ENCODE peak calls at places on chromosomes 12 and 14, in four cellular contexts. One of them, this sample, is unnamed.
A peak's percentile ranks its signal among the peaks of the same experiment; 100 is the strongest.

GRCh38 chr12:131910302-131911110 is 16.1 kb downstream of the ULK1 start:
- DNase-seq in GM12878: no peak
- DNase-seq in NB4: no peak
- DNase-seq in tibial nerve: no peak
- DNase-seq in this sample: no peak

GRCh38 chr12:3428631-3429030 is 62.4 kb upstream of the PRMT8 start:
- DNase-seq in GM12878: no peak
- DNase-seq in NB4: no peak
- DNase-seq in tibial nerve: no peak
- DNase-seq in this sample: no peak

GRCh38 chr14:54901380-54902142 is 1.1 kb downstream of the GCH1 start:
- DNase-seq in GM12878: no peak
- DNase-seq in NB4: no peak
- DNase-seq in tibial nerve: no peak
- DNase-seq in this sample: no peak

GRCh38 chr14:93923586-93923985 is 3.6 kb upstream of the FAM181A start:
- DNase-seq in GM12878: no peak
- DNase-seq in NB4: no peak
- DNase-seq in tibial nerve: no peak
- DNase-seq in this sample: no peak

GRCh38 chr12:52899338-52900035 is 5.4 kb downstream of the KRT8 start:
- DNase-seq in GM12878: no peak
- DNase-seq in NB4: no peak
- DNase-seq in tibial nerve: no peak
- DNase-seq in this sample: no peak

GRCh38 chr12:89525824-89526770 is at the start of gene POC1B:
- DNase-seq in GM12878: peak; percentile 56
- DNase-seq in NB4: peak; percentile 96
- DNase-seq in tibial nerve: peak; percentile 46
- DNase-seq in this sample: peak; percentile 80

GRCh38 chr14:104994988-104995387 is 9.4 kb downstream of the CLBA1 start:
- DNase-seq in GM12878: no peak
- DNase-seq in NB4: no peak
- DNase-seq in tibial nerve: no peak
- DNase-seq in this sample: no peak

GRCh38 chr12:116415408-116416108 is 138.1 kb upstream of the MED13L start:
- DNase-seq in GM12878: no peak
- DNase-seq in NB4: no peak
- DNase-seq in tibial nerve: no peak
- DNase-seq in this sample: no peak

GRCh38 chr12:78239566-78239965 is 408.9 kb downstream of the NAV3 start:
- DNase-seq in GM12878: no peak
- DNase-seq in NB4: no peak
- DNase-seq in tibial nerve: no peak
- DNase-seq in this sample: no peak

GRCh38 chr12:109577311-109577710 is 3.7 kb downstream of the MVK start:
- DNase-seq in GM12878: no peak
- DNase-seq in NB4: no peak
- DNase-seq in tibial nerve: no peak
- DNase-seq in this sample: no peak

GRCh38 chr12:132583736-132584135 is 26.6 kb downstream of the LRCOL1 start:
- DNase-seq in GM12878: no peak
- DNase-seq in NB4: no peak
- DNase-seq in tibial nerve: no peak
- DNase-seq in this sample: no peak

GRCh38 chr12:71397433-71397954 is 42.1 kb upstream of the LGR5 start:
- DNase-seq in GM12878: no peak
- DNase-seq in NB4: no peak
- DNase-seq in tibial nerve: no peak
- DNase-seq in this sample: no peak

GRCh38 chr12:96585977-96586376 is 96.6 kb downstream of the CFAP54 start:
- DNase-seq in GM12878: no peak
- DNase-seq in NB4: no peak
- DNase-seq in tibial nerve: no peak
- DNase-seq in this sample: no peak

GRCh38 chr12:20006856-20007255 is 361.5 kb upstream of the PDE3A start:
- DNase-seq in GM12878: no peak
- DNase-seq in NB4: no peak
- DNase-seq in tibial nerve: no peak
- DNase-seq in this sample: no peak

GRCh38 chr14:21171128-21171527 is 15.3 kb upstream of the OR5AU1 start:
- DNase-seq in GM12878: no peak
- DNase-seq in NB4: no peak
- DNase-seq in tibial nerve: no peak
- DNase-seq in this sample: no peak

GRCh38 chr14:104689620-104690265 is 325 bp downstream of the INF2 start:
- DNase-seq in GM12878: no peak
- DNase-seq in NB4: peak; percentile 38
- DNase-seq in tibial nerve: no peak
- DNase-seq in this sample: no peak

GRCh38 chr12:93279849-93280412 is 97.8 kb upstream of the NUDT4 start:
- DNase-seq in GM12878: no peak
- DNase-seq in NB4: no peak
- DNase-seq in tibial nerve: no peak
- DNase-seq in this sample: no peak

GRCh38 chr14:74898083-74898482 is 16.4 kb downstream of the DLST start:
- DNase-seq in GM12878: no peak
- DNase-seq in NB4: no peak
- DNase-seq in tibial nerve: no peak
- DNase-seq in this sample: no peak

GRCh38 chr14:53011053-53011462 is 60.2 kb upstream of the FERMT2 start:
- DNase-seq in GM12878: no peak
- DNase-seq in NB4: no peak
- DNase-seq in tibial nerve: peak; percentile 79
- DNase-seq in this sample: peak; percentile 98

DNA sequence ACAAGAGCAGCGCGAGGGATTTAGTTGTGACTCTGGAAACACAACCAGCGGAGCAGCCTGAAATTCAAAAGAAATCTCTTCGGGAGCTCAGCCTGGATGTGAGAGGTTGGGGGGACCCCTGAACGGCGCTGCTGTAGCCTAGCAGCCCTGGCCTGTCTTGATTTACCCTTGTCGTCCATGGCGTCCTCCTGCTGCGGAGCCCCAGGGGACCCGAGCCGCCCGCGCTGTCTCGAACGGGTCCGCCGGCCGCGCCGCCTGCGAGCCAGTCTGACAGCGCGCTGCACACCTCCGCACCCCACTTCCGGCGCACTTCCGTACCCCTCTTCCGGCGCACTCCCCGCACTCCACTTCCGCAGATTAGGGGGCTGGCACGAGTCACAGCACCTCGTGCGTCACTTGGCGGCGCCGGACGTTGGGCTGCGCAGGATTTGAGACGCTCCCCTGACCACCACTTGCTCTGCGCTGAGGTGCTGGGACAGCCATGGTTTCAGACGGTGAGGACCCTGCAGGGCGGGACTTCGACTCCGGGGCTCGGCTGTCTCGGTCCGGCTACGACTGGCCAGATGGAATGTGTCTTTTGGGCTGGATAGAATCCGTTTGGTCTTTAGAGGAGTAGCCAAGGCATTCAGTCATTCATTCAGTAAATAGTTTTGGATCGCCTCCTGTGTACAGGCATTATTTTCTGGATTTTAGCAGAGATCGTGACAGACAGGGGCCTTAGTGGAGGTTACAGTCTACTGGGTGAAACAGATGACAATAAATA is at the start of the genes EIF2B1 and GTF2H3:
- DNase-seq in GM12878: peak; percentile 92
- DNase-seq in NB4: peak; percentile 100
- DNase-seq in tibial nerve: peak; percentile 89
- DNase-seq in this sample: peak; percentile 96
- TF ChIP-seq CTCF in GM12878: no peak
- TF ChIP-seq CTCF in NB4: no peak
- TF ChIP-seq CTCF in tibial nerve: no peak
- TF ChIP-seq CTCF in this sample: no peak

GRCh38 chr12:115158816-115159215 is 474.8 kb upstream of the TBX3 start:
- DNase-seq in GM12878: no peak
- DNase-seq in NB4: no peak
- DNase-seq in tibial nerve: no peak
- DNase-seq in this sample: no peak

GRCh38 chr12:115160290-115161108 is 476.5 kb upstream of the TBX3 start:
- DNase-seq in GM12878: no peak
- DNase-seq in NB4: no peak
- DNase-seq in tibial nerve: no peak
- DNase-seq in this sample: no peak

DNA sequence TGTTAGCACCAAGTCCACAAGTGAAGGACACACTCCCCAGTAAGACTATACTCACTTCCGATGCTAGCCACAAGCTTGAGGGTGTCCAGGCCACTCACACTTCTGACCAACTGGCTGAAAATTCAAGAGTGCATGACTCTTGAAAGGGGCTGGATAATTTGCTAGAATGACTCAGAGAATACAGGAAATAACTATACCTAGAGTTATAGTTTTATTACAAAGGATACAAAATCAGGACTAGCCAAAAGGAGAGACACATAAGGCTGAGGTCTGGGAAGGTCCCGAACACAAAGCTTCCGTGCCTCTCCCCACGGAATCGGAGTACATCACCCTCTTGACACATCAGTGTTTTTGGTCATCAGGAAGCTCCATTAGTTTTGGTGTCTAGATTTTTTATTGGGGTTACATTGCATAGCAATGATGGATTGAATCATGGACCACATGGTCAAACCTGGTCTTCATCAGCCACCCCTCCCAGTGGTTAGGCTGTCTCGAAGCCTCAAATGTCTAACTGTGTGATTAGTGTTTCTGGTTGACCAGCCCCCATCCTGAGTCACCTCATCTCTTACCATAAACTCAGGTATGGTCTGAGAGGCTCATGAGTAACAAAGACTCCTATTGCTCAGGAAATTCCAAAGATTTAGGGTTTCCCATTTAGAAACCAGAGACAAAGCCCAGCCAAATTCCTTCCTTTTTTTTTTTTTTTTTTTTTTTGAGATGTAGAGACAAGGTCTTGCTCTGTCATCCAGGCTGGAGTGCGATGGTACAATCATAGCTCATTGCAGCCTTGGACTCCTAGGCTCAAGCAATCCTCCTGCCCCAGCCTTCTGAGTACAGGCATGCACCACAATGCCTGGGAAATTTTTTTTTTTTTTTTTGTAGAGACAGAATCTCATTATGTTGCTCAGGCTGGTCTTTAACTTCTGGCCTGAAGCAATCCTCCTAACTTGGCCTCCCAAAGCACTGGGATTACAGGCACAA is 472.0 kb upstream of the TBX3 start:
- DNase-seq in GM12878: no peak
- DNase-seq in NB4: no peak
- DNase-seq in tibial nerve: no peak
- DNase-seq in this sample: peak; percentile 87
- H3K4me3 ChIP-seq in GM12878: no peak overlapping the region
- H3K4me3 ChIP-seq in NB4: no peak overlapping the region
- H3K4me3 ChIP-seq in tibial nerve: no peak overlapping the region
- H3K4me3 ChIP-seq in this sample: no peak overlapping the region

DNA sequence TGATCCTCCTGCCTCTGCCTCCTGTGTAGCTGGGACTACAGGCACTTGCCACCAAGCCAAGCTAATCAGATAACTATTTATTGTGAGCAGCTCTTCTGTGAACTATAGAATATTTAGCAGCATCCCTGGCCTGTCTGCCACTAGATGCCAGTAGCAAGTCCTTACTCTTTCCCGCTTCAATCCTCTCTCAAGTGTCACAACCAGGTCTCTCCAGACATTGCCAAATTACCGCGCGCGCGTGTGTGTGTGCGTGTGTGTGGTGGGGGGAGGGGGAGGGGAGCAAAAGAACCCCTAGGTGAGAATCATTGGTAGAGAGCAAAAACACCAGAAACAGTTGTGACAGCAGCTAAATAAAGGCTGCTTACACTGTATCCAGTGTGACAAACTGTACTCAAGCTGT is 49.9 kb downstream of the PPP2R5E start:
- DNase-seq in GM12878: no peak
- DNase-seq in NB4: peak; percentile 26
- DNase-seq in tibial nerve: no peak
- DNase-seq in this sample: peak; percentile 28
- TF ChIP-seq CTCF in GM12878: peak; percentile 11
- TF ChIP-seq CTCF in NB4: no peak
- TF ChIP-seq CTCF in tibial nerve: no peak
- TF ChIP-seq CTCF in this sample: peak; percentile 13

DNA sequence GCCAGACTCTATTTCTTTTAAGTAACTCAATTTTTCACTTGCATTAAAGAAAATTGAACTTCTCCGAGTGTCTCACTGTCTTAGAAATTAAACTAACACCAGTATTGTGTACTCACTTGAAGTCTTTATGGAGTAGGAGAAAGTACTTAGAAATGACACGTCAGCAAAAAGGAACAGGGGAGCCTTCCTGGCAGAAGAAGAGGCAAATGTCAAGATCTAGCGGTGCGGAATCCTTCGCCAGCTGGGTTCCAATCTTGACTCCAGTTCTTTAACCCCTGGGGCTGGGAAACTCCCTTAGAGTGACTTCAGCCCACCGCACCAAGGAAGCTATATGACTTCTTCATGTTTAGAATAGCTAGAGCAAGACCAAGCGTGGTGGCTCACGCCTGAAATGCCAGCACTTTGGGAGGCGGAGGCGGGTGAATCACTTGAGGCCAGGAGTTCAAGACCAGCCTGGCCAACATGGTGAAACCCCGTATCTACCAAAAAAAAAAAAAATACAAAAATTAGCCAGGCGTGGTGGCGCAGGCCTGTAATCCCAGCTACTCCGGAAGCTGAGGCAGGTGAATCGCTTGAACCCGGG is 34.4 kb downstream of the WBP11 start:
- DNase-seq in GM12878: peak; percentile 30
- DNase-seq in NB4: no peak
- DNase-seq in tibial nerve: no peak
- DNase-seq in this sample: peak; percentile 31
- H3K4me3 ChIP-seq in GM12878: peak overlapping the region; percentile 83
- H3K4me3 ChIP-seq in NB4: no peak overlapping the region
- H3K4me3 ChIP-seq in tibial nerve: peak overlapping the region; percentile 90
- H3K4me3 ChIP-seq in this sample: peak overlapping the region; percentile 94

This sample was measured in fibroblast of pulmonary artery.